ENCODE peak calls at places on chromosomes 5 and 9, in six cellular contexts. One of them, this sample, is unnamed.

GRCh38 chr9:122059214-122059978 is 33.7 kb downstream of the TTLL11 start:
- DNase-seq in CD4-positive, CD25-positive, alpha-beta regulatory T cell: no peak
- DNase-seq in substantia nigra: no peak
- DNase-seq in amygdala: no peak
- DNase-seq in stimulated activated CD4-positive, alpha-beta T cell treated with anti-CD3 and anti-CD28 coated beads, Interleukin-4, amount 100 ng/mL, for 24 hours: no peak
- DNase-seq in stromal cell of bone marrow: no peak
- DNase-seq in this sample: no peak

GRCh38 chr5:151384106-151384505 is 36.7 kb upstream of the SLC36A2 start:
- DNase-seq in CD4-positive, CD25-positive, alpha-beta regulatory T cell: no peak
- DNase-seq in substantia nigra: no peak
- DNase-seq in amygdala: no peak
- DNase-seq in stimulated activated CD4-positive, alpha-beta T cell treated with anti-CD3 and anti-CD28 coated beads, Interleukin-4, amount 100 ng/mL, for 24 hours: no peak
- DNase-seq in stromal cell of bone marrow: no peak
- DNase-seq in this sample: no peak

GRCh38 chr5:65126192-65126591 is 355.5 kb downstream of the ADAMTS6 start:
- DNase-seq in CD4-positive, CD25-positive, alpha-beta regulatory T cell: no peak
- DNase-seq in substantia nigra: peak; percentile 6
- DNase-seq in amygdala: no peak
- DNase-seq in stimulated activated CD4-positive, alpha-beta T cell treated with anti-CD3 and anti-CD28 coated beads, Interleukin-4, amount 100 ng/mL, for 24 hours: no peak
- DNase-seq in stromal cell of bone marrow: no peak
- DNase-seq in this sample: no peak

GRCh38 chr5:178531786-178532185 is 58.4 kb downstream of the COL23A1 start:
- DNase-seq in CD4-positive, CD25-positive, alpha-beta regulatory T cell: no peak
- DNase-seq in substantia nigra: no peak
- DNase-seq in amygdala: no peak
- DNase-seq in stimulated activated CD4-positive, alpha-beta T cell treated with anti-CD3 and anti-CD28 coated beads, Interleukin-4, amount 100 ng/mL, for 24 hours: no peak
- DNase-seq in stromal cell of bone marrow: no peak
- DNase-seq in this sample: no peak

GRCh38 chr9:8282555-8282954 is 483.0 kb upstream of the DMAC1 start:
- DNase-seq in CD4-positive, CD25-positive, alpha-beta regulatory T cell: no peak
- DNase-seq in substantia nigra: no peak
- DNase-seq in amygdala: no peak
- DNase-seq in stimulated activated CD4-positive, alpha-beta T cell treated with anti-CD3 and anti-CD28 coated beads, Interleukin-4, amount 100 ng/mL, for 24 hours: no peak
- DNase-seq in stromal cell of bone marrow: no peak
- DNase-seq in this sample: no peak

GRCh38 chr9:107007981-107008380 is 145.0 kb downstream of the ZNF462 start:
- DNase-seq in CD4-positive, CD25-positive, alpha-beta regulatory T cell: no peak
- DNase-seq in substantia nigra: no peak
- DNase-seq in amygdala: no peak
- DNase-seq in stimulated activated CD4-positive, alpha-beta T cell treated with anti-CD3 and anti-CD28 coated beads, Interleukin-4, amount 100 ng/mL, for 24 hours: no peak
- DNase-seq in stromal cell of bone marrow: no peak
- DNase-seq in this sample: no peak

GRCh38 chr9:93958875-93959682 is 3.9 kb upstream of the BARX1 start:
- DNase-seq in CD4-positive, CD25-positive, alpha-beta regulatory T cell: no peak
- DNase-seq in substantia nigra: no peak
- DNase-seq in amygdala: no peak
- DNase-seq in stimulated activated CD4-positive, alpha-beta T cell treated with anti-CD3 and anti-CD28 coated beads, Interleukin-4, amount 100 ng/mL, for 24 hours: no peak
- DNase-seq in stromal cell of bone marrow: no peak
- DNase-seq in this sample: peak; percentile 27

GRCh38 chr5:53930457-53930856 is 370.0 kb downstream of the NDUFS4 start:
- DNase-seq in CD4-positive, CD25-positive, alpha-beta regulatory T cell: no peak
- DNase-seq in substantia nigra: no peak
- DNase-seq in amygdala: no peak
- DNase-seq in stimulated activated CD4-positive, alpha-beta T cell treated with anti-CD3 and anti-CD28 coated beads, Interleukin-4, amount 100 ng/mL, for 24 hours: no peak
- DNase-seq in stromal cell of bone marrow: no peak
- DNase-seq in this sample: no peak

GRCh38 chr9:113129466-113129865 is 21.3 kb upstream of the SLC31A2 start:
- DNase-seq in CD4-positive, CD25-positive, alpha-beta regulatory T cell: no peak
- DNase-seq in substantia nigra: no peak
- DNase-seq in amygdala: no peak
- DNase-seq in stimulated activated CD4-positive, alpha-beta T cell treated with anti-CD3 and anti-CD28 coated beads, Interleukin-4, amount 100 ng/mL, for 24 hours: no peak
- DNase-seq in stromal cell of bone marrow: no peak
- DNase-seq in this sample: no peak

GRCh38 chr9:123523828-123524227 is 167.8 kb downstream of the CRB2 start:
- DNase-seq in CD4-positive, CD25-positive, alpha-beta regulatory T cell: no peak
- DNase-seq in substantia nigra: no peak
- DNase-seq in amygdala: no peak
- DNase-seq in stimulated activated CD4-positive, alpha-beta T cell treated with anti-CD3 and anti-CD28 coated beads, Interleukin-4, amount 100 ng/mL, for 24 hours: no peak
- DNase-seq in stromal cell of bone marrow: no peak
- DNase-seq in this sample: no peak

This sample was measured in chondrocyte.